ENCODE peak calls at places on chromosomes 3 and 15, in nine cellular contexts. R, P, L, D, M, Z, T, C and X are unnamed samples.

GRCh38 chr3:13600950-13601691 is 52.2 kb downstream of the FBLN2 start:
- DNase-seq in R (no peak), P (peak), L (peak), D (no peak), M (no peak), Z (no peak), T (no peak), C (no peak), X (no peak)

GRCh38 chr3:42667523-42668402 is 14.3 kb downstream of the ZBTB47 start:
- DNase-seq in R (no peak), P (peak), L (no peak), D (no peak), M (no peak), Z (no peak), T (no peak), C (no peak), X (no peak)

GRCh38 chr15:92715753-92716152 is 60.2 kb upstream of the FAM174B start:
- DNase-seq in R (no peak), P (no peak), L (peak), D (no peak), M (no peak), Z (no peak), T (no peak), C (no peak), X (no peak)

GRCh38 chr3:171556574-171557145 is 96.5 kb upstream of the TNIK start:
- DNase-seq in R (no peak), P (no peak), L (no peak), D (no peak), M (no peak), Z (no peak), T (no peak), C (no peak), X (no peak)

GRCh38 chr3:189683576-189684255 is 52.5 kb downstream of the TP63 start:
- DNase-seq in R (no peak), P (no peak), L (no peak), D (no peak), M (no peak), Z (no peak), T (no peak), C (no peak), X (no peak)

GRCh38 chr15:52653451-52653964 is 25.7 kb downstream of the ATOSA start:
- DNase-seq in R (no peak), P (peak), L (peak), D (no peak), M (peak), Z (no peak), T (no peak), C (peak), X (no peak)

GRCh38 chr3:2915826-2916225 is 194.3 kb downstream of the IL5RA start:
- DNase-seq in R (no peak), P (no peak), L (no peak), D (no peak), M (no peak), Z (no peak), T (no peak), C (no peak), X (no peak)

GRCh38 chr15:84880007-84880406 is 4.5 kb upstream of the SLC28A1 start:
- DNase-seq in R (no peak), P (no peak), L (no peak), D (no peak), M (no peak), Z (no peak), T (no peak), C (no peak), X (no peak)

GRCh38 chr15:45705510-45706473 is 71.0 kb downstream of the SQOR start:
- DNase-seq in R (peak), P (peak), L (peak), D (peak), M (peak), Z (peak), T (peak), C (peak), X (peak)

GRCh38 chr3:41241800-41242571 is 42.7 kb downstream of the CTNNB1 start:
- DNase-seq in R (no peak), P (no peak), L (no peak), D (no peak), M (no peak), Z (no peak), T (no peak), C (no peak), X (no peak)

GRCh38 chr3:88262527-88262926 is 112.8 kb downstream of the C3orf38 start:
- DNase-seq in R (no peak), P (no peak), L (no peak), D (no peak), M (no peak), Z (no peak), T (no peak), C (no peak), X (no peak)

GRCh38 chr3:150300847-150301517 is 107.1 kb upstream of the TSC22D2 start:
- DNase-seq in R (no peak), P (peak), L (no peak), D (no peak), M (no peak), Z (no peak), T (no peak), C (no peak), X (no peak)